ENCODE peak calls at places on chromosomes 5 and 9, in six cellular contexts. U is osteocyte, L is AG04449, I is kidney, E is endothelial cell, Z is GM20000. N is an unnamed sample.

GRCh38 chr5:138230261-138230660 is 17.1 kb upstream of the CDC23 start:
- DNase-seq in U (no peak), L (no peak), I (peak), E (no peak), Z (no peak), N (no peak)

GRCh38 chr9:70525553-70525952 is 111.1 kb upstream of the KLF9 start:
- DNase-seq in U (no peak), L (no peak), I (no peak), E (no peak), Z (no peak), N (no peak)

GRCh38 chr9:90107021-90107771 is 502.4 kb downstream of the GADD45G start:
- DNase-seq in U (no peak), L (no peak), I (no peak), E (no peak), Z (no peak), N (no peak)

GRCh38 chr5:1793301-1793740 is 6.3 kb downstream of the MRPL36 start:
- DNase-seq in U (no peak), L (no peak), I (no peak), E (no peak), Z (no peak), N (no peak)

GRCh38 chr5:65209341-65209740 is 272.4 kb downstream of the ADAMTS6 start:
- DNase-seq in U (no peak), L (peak), I (no peak), E (no peak), Z (no peak), N (no peak)

GRCh38 chr9:85742630-85742928 is 825 bp upstream of the AGTPBP1 start:
- DNase-seq in U (no peak), L (peak), I (no peak), E (no peak), Z (peak), N (no peak)

GRCh38 chr5:96961053-96961452 is 25.2 kb downstream of the LNPEP start:
- DNase-seq in U (no peak), L (no peak), I (no peak), E (no peak), Z (peak), N (no peak)

GRCh38 chr5:150146235-150146634 is 9.4 kb downstream of the PDGFRB start:
- DNase-seq in U (no peak), L (no peak), I (no peak), E (no peak), Z (no peak), N (no peak)

GRCh38 chr9:69771775-69772418 is 12.1 kb upstream of the PTAR1 start:
- DNase-seq in U (no peak), L (peak), I (no peak), E (no peak), Z (no peak), N (no peak)

GRCh38 chr9:78143281-78144007 is 92.4 kb upstream of the CEP78 start:
- DNase-seq in U (no peak), L (no peak), I (no peak), E (no peak), Z (no peak), N (no peak)

GRCh38 chr9:93612796-93613154 is 36.4 kb downstream of the PHF2 start:
- DNase-seq in U (peak), L (no peak), I (no peak), E (no peak), Z (peak), N (no peak)

GRCh38 chr5:75468593-75468992 is 42.8 kb downstream of the CERT1 start:
- DNase-seq in U (no peak), L (no peak), I (no peak), E (no peak), Z (no peak), N (no peak)

GRCh38 chr9:125479846-125480615 is 218.4 kb downstream of the GAPVD1 start:
- DNase-seq in U (peak), L (no peak), I (no peak), E (no peak), Z (no peak), N (no peak)

GRCh38 chr9:71285191-71285656 is 163.8 kb upstream of the TRPM3 start:
- DNase-seq in U (no peak), L (peak), I (no peak), E (peak), Z (peak), N (no peak)

GRCh38 chr5:101677961-101678360 is 618.1 kb downstream of the SLCO4C1 start:
- DNase-seq in U (no peak), L (no peak), I (no peak), E (no peak), Z (no peak), N (no peak)

GRCh38 chr5:149550608-149551226 is 522 bp downstream of the CSNK1A1 start:
- DNase-seq in U (no peak), L (no peak), I (no peak), E (peak), Z (peak), N (no peak)

GRCh38 chr5:149618581-149619248 is 37.4 kb downstream of the ARHGEF37 start:
- DNase-seq in U (no peak), L (no peak), I (no peak), E (peak), Z (peak), N (no peak)

GRCh38 chr5:14035859-14036440 is 91.5 kb upstream of the DNAH5 start:
- DNase-seq in U (peak), L (peak), I (no peak), E (peak), Z (peak), N (no peak)

GRCh38 chr5:31983851-31984250 is 190.3 kb downstream of the GOLPH3 start:
- DNase-seq in U (no peak), L (peak), I (no peak), E (no peak), Z (no peak), N (no peak)

GRCh38 chr5:5521029-5521428 is 98.6 kb downstream of the ICE1 start:
- DNase-seq in U (peak), L (no peak), I (no peak), E (no peak), Z (no peak), N (no peak)

GRCh38 chr9:116112236-116112635 is 41.4 kb upstream of the PAPPA start:
- DNase-seq in U (no peak), L (no peak), I (no peak), E (no peak), Z (no peak), N (no peak)
- TF ChIP-seq CTCF in U (peak), L (peak), I (peak), E (peak), Z (no peak), N (peak)

GRCh38 chr5:79856456-79857055 is 134.5 kb downstream of the MTX3 start:
- DNase-seq in U (no peak), L (no peak), I (no peak), E (no peak), Z (no peak), N (no peak)

GRCh38 chr5:79851694-79852006 is 139.4 kb downstream of the MTX3 start:
- DNase-seq in U (no peak), L (no peak), I (no peak), E (no peak), Z (no peak), N (no peak)

GRCh38 chr5:79850941-79851693 is 139.9 kb downstream of the MTX3 start:
- DNase-seq in U (peak), L (no peak), I (no peak), E (no peak), Z (no peak), N (no peak)

GRCh38 chr5:79853003-79853402 is 138.1 kb downstream of the MTX3 start:
- DNase-seq in U (peak), L (no peak), I (no peak), E (no peak), Z (no peak), N (no peak)

GRCh38 chr5:79853676-79854418 is 137.2 kb downstream of the MTX3 start:
- DNase-seq in U (peak), L (no peak), I (no peak), E (no peak), Z (no peak), N (no peak)
- TF ChIP-seq CTCF in U (no peak), L (no peak), I (no peak), E (no peak), Z (no peak), N (no peak)

DNA sequence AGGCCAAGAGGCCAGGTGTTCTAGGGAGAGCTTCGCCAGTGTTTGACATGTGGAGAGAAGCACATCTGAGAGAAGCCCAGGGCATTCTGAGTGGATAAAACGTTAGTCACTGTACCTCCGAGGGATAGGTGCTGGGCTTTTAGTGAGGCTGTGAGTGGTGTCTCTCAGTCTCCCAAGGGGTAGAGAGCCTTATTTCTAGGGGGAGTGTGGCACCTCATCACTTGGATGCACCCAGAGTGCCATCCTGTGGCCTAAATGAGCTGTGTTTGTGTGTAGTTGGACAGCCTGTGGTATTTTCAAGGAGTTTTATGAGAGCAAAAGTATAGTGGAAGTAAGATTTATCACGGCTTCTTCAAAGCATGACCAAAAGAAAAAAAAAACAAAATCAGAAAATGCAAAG is 1046.9 kb upstream of the WWC1 start:
- DNase-seq in U (no peak), L (no peak), I (no peak), E (peak), Z (no peak), N (no peak)
- TF ChIP-seq CTCF in U (peak), L (peak), I (no peak), E (no peak), Z (no peak), N (peak)

GRCh38 chr9:95181845-95182244 is 135.7 kb downstream of the FANCC start:
- DNase-seq in U (no peak), L (no peak), I (no peak), E (no peak), Z (no peak), N (no peak)

GRCh38 chr9:95181226-95181818 is 136.2 kb downstream of the FANCC start:
- DNase-seq in U (no peak), L (no peak), I (no peak), E (no peak), Z (peak), N (no peak)

GRCh38 chr9:95185931-95186330 is 131.6 kb downstream of the FANCC start:
- DNase-seq in U (no peak), L (no peak), I (no peak), E (no peak), Z (no peak), N (no peak)

GRCh38 chr9:95177617-95178016 is 139.9 kb downstream of the FANCC start:
- DNase-seq in U (no peak), L (no peak), I (no peak), E (no peak), Z (no peak), N (no peak)

DNA sequence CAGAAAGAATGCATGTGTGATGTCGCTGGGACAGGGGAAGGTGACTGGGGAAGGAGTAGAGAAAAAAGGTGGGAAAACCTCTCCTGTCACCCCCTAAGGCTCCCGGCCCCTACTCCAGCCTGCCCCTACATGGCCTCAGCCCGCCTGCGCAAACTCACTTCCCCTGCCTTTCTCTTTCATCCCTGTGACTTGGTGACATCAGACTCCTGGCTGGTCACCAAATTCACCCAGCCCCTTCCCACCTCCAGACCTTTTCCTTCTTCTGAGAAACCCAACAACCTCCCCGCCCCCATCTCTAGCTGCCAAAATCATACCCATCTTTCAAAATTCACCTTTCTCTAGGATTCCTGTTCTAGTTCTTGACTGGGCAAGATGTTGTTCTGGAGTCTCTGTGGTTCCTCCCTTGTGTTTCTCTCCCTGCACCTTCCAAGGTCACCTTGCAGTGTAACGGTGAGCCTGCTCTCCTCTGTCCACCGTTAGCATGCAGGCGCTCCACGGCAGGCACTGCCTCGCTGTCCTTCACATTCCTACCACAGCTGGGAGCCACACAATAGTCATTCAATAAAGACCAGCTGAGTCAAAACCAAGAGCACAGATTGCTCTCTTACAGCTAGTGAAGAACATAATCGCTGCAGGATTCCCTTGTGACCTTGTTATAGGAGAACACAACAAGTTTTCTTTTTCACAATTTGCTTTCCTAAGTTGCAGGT is 134.5 kb downstream of the FANCC start:
- DNase-seq in U (no peak), L (no peak), I (no peak), E (peak), Z (no peak), N (no peak)
- TF ChIP-seq CTCF in U (peak), L (peak), I (peak), E (peak), Z (no peak), N (peak)

DNA sequence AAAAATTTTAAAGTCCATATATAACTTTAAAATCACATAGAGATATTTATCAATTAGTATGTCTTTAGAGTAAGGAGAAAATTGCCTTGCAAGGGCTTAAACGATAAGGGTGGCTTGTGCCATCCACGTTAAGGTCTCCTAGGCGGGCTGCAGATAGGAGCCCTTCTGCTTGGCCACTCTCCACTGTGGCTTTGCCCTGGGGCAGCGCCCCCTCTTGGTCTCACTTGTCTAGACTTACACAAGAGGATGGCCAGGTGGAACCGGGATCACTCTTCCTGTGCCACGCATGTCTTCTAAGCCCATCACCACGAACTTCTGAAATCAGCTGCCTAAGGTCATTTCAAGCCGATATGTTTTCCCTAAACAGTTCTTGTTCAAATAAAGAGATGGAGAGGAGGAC is 2.9 kb downstream of the FPGS start:
- DNase-seq in U (no peak), L (no peak), I (no peak), E (peak), Z (peak), N (no peak)
- TF ChIP-seq CTCF in U (peak), L (peak), I (no peak), E (peak), Z (peak), N (peak)

DNA sequence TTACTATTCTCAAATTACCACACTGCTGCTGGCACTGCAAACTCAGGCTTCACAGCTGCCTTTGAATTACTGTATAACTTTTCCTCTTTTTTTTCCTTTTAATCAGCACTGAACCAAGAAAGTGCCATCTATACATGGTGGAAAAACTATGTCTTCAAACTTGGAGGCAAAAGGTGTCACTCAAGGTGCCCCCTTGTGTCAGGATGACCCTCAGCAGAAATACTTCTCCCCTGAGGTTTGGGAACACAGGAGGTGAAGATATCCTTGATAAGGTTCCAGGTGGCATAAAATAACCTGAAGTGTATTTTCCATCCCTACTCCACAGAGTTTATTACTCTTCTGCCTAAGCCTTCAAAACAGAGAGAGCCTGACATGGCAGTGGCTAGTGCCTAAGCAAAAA is 14.5 kb downstream of the FRMD3 start:
- DNase-seq in U (no peak), L (no peak), I (no peak), E (no peak), Z (no peak), N (no peak)
- TF ChIP-seq CTCF in U (no peak), L (no peak), I (no peak), E (no peak), Z (no peak), N (peak)

DNA sequence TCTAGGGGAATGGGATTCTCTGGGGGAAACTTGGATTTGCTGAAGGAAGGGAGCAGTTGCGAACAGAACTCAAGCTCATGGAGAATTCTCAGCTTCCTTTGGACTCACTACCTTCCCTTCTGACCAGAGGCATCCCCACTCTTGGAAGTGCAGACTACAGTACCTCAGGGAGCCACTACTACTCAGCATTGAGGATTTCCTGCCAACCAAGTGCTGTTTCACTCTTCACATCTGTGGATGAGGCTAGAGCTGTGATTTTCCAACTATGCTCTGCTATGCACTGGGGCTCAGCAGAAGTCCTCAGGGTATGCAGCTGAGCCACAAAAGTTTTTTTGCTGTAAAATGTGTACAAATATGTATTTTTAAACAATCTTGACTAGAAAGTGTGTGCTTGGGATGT is 43.8 kb downstream of the MACROH2A1 start:
- DNase-seq in U (no peak), L (no peak), I (no peak), E (no peak), Z (no peak), N (no peak)
- TF ChIP-seq CTCF in U (no peak), L (no peak), I (no peak), E (no peak), Z (no peak), N (no peak)

DNA sequence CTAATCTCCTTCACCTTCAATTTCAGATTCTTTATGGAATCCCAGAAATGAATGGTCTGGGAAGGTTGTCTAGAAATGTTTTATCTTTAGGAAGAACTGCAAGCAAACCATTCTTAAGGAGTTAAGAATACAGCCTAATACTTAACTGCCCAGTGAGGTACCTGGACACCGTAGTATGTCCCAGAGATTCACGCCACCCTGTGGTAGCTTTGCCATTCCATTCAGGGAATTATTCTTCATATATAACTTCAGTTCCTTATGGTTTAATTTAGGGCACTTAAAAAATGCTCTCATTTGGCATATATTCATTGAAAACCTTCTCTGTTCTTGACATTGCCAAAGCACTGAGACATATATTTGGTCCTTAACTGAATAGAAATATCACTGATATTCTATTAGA is 49.7 kb downstream of the ACTBL2 start:
- DNase-seq in U (no peak), L (no peak), I (no peak), E (no peak), Z (no peak), N (no peak)
- TF ChIP-seq CTCF in U (no peak), L (no peak), I (peak), E (no peak), Z (no peak), N (peak)

N was measured in chondrocyte.